ENCODE peak calls at places on chromosomes 2 and 18, in four cellular contexts. G is fibroblast of pulmonary artery, M is cardiac fibroblast, E is kidney epithelial cell. J is an unnamed sample.

GRCh38 chr18:74266161-74266560 is 25.6 kb downstream of the CYB5A start:
- DNase-seq in G (no peak), M (no peak), E (peak; percentile 16), J (no peak)

GRCh38 chr18:52888014-52888413 is 548.0 kb downstream of the DCC start:
- DNase-seq in G (no peak), M (no peak), E (no peak), J (no peak)

GRCh38 chr2:236236559-236237450 is 27.4 kb downstream of the ASB18 start:
- DNase-seq in G (no peak), M (no peak), E (no peak), J (no peak)

GRCh38 chr2:45698538-45698937 is 47.1 kb downstream of the PRKCE start:
- DNase-seq in G (no peak), M (no peak), E (no peak), J (no peak)

GRCh38 chr2:37590119-37590571 is 81.3 kb downstream of the CDC42EP3 start:
- DNase-seq in G (peak; percentile 89), M (peak; percentile 92), E (no peak), J (peak; percentile 67)

GRCh38 chr2:46157072-46157965 is 139.9 kb upstream of the EPAS1 start:
- DNase-seq in G (peak; percentile 55), M (peak; percentile 57), E (no peak), J (no peak)

GRCh38 chr2:53509827-53510785 is 257.5 kb upstream of the CHAC2 start:
- DNase-seq in G (no peak), M (no peak), E (no peak), J (no peak)

GRCh38 chr18:7177131-7177744 is 53.7 kb upstream of the LRRC30 start:
- DNase-seq in G (peak; percentile 92), M (peak; percentile 91), E (peak; percentile 28), J (peak; percentile 91)

GRCh38 chr2:28175028-28175427 is 217.6 kb upstream of the FOSL2 start:
- DNase-seq in G (no peak), M (no peak), E (no peak), J (no peak)

GRCh38 chr2:12271589-12271984 is 445.1 kb upstream of the TRIB2 start:
- DNase-seq in G (no peak), M (no peak), E (no peak), J (no peak)

GRCh38 chr18:48452863-48453323 is 43.7 kb upstream of the ZBTB7C start:
- DNase-seq in G (no peak), M (peak; percentile 62), E (no peak), J (no peak)

GRCh38 chr2:233270366-233270765 is 18.9 kb downstream of the ATG16L1 start:
- DNase-seq in G (no peak), M (no peak), E (no peak), J (no peak)

GRCh38 chr18:54205951-54206350 is 18.5 kb downstream of the MBD2 start:
- DNase-seq in G (peak; percentile 22), M (peak; percentile 38), E (no peak), J (no peak)

GRCh38 chr18:77103991-77104521 is 28.5 kb downstream of the MBP start:
- DNase-seq in G (peak; percentile 79), M (peak; percentile 95), E (no peak), J (no peak)

GRCh38 chr2:191252699-191253098 is 7.5 kb downstream of the MYO1B start:
- DNase-seq in G (no peak), M (no peak), E (no peak), J (no peak)

GRCh38 chr2:177602611-177603164 is 210.1 kb downstream of the AGPS start:
- DNase-seq in G (no peak), M (no peak), E (no peak), J (no peak)

DNA sequence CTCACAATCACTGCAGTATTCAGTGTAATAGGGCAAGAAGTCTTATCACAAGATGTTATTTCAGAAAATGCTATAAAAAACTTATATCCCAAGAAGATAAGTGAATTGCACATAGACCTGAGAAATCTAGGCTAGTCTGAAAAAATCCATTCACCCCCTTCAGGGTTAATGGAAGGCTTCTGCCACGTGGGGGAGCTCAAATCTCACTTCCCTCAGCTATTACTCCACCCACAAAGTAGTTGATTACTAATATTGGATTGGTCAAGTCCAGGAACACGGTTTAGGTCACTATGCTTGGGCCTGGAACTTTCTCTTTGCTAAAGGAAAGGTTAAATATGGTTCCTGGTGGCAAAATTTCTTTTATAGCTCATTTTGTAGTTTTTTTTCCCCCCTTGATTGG is 51.2 kb upstream of the ADAM23 start:
- DNase-seq in G (peak; percentile 68), M (peak; percentile 65), E (no peak), J (peak; percentile 42)
- TF ChIP-seq CTCF in G (peak; percentile 57), M (peak; percentile 47), E (peak; percentile 51), J (peak; percentile 32)

GRCh38 chr2:75606851-75607798 is 39.5 kb upstream of the MRPL19 start:
- DNase-seq in G (peak; percentile 20), M (peak; percentile 22), E (peak; percentile 89), J (no peak)

GRCh38 chr2:75609937-75610508 is 36.6 kb upstream of the MRPL19 start:
- DNase-seq in G (no peak), M (no peak), E (no peak), J (no peak)

GRCh38 chr2:75608684-75609333 is 37.8 kb upstream of the MRPL19 start:
- DNase-seq in G (peak; percentile 54), M (peak; percentile 58), E (no peak), J (peak; percentile 86)

GRCh38 chr2:75609334-75609689 is 37.3 kb upstream of the MRPL19 start:
- DNase-seq in G (no peak), M (no peak), E (no peak), J (no peak)

DNA sequence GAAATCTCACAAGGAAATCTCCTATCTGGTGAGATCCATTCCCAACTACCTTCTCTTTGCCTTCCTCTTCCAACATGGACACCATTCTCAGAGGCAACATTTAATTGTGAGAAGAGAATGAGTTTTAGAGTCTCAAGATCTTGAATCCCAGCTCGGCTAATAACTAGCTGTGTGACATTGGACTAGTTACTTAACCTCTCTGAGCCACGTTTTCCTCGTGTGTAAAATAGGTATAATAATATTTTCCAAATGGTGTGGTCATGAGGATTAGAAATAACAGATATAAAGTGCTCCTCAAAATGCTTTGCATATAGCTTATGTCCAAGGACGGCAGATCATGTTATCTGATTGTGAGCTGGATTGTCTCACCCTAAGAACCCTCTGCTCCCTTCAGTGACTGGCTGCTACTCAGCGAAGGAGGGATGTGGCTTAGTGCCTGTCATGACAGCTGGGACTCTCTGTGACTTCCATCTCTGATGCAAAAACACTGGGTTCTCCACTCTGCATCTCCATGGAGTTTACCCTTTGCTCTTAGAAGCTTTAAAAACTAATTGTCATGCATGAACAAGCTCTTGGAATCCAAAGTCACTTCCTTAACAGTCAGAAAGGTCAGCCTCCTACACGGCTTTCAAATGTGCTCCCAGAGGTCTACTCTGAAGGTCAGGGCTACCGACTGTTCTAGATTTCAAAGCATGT is 38.4 kb upstream of the MRPL19 start:
- DNase-seq in G (no peak), M (no peak), E (no peak), J (peak; percentile 47)
- H3K4me3 ChIP-seq in G (no peak overlapping the region), M (no peak overlapping the region), E (no peak overlapping the region), J (no peak overlapping the region)

DNA sequence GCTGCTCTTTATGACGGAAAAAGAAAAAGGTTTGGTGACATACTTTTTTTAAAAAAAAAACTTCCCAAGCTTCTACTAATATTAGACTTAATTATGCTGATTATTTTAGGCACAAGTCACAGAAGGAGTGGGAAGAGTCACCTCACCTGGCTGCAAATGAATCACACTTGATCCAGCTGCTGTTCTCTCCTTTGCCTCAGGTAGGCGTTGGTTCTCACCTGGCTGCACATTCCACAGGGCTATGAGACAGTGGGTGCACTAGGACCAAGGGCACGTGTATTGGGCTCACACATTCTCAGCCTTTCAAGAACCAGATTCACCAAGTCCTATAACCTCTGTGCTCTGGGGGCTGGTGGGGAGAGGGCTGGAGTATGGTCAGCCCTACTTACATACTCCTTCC is 93.3 kb downstream of the TGFA start:
- DNase-seq in G (no peak), M (no peak), E (no peak), J (no peak)
- TF ChIP-seq CTCF in G (no peak), M (no peak), E (no peak), J (no peak)

GRCh38 chr18:31042068-31042390 is 513 bp downstream of the DSC3 start:
- DNase-seq in G (no peak), M (no peak), E (no peak), J (no peak)

GRCh38 chr18:31039426-31039825 is 3.1 kb downstream of the DSC3 start:
- DNase-seq in G (peak; percentile 85), M (peak; percentile 32), E (no peak), J (no peak)

GRCh38 chr18:31042391-31043181 is at the start of gene DSC3:
- DNase-seq in G (peak; percentile 83), M (peak; percentile 66), E (no peak), J (peak; percentile 17)

GRCh38 chr18:31040982-31041345 is 1.6 kb downstream of the DSC3 start:
- DNase-seq in G (peak; percentile 60), M (peak; percentile 14), E (no peak), J (no peak)

DNA sequence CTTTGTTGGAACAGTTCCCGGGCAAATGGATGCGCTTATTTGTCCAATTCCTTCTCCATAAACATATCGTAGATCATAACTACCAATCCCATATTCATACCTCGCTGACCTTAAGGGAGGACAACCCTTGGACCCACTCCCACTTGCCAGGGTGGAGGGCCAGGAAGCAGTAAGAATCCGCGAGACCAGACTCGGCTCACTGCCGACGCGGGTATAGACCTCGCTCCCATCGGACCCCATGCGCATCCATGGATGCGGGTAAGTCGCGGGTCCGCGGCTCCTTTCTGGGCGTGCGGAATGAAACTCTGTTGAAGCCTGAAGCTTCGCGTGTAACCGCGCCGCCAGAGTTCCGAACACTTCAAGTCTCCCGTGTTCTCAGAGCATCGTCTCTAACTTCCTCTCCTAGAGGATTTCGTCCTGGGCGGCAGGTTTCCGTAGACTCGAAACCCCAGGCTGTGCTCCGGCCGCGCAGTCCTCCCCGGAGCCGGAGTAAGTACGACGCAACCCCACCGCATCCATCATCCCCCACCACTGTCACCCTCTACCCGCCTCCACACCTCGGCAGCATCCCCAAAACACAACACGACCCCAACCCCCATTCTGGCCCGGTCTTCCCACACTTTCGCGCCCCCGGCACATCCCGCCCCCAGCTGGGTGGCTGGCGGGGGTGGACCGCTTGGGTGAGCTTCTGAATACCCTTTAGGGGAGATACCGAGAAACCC is 1.0 kb downstream of the DSC3 start:
- DNase-seq in G (peak; percentile 74), M (peak; percentile 23), E (no peak), J (peak; percentile 20)
- H3K4me3 ChIP-seq in G (peak overlapping the region; percentile 65), M (peak overlapping the region; percentile 50), E (peak overlapping the region; percentile 40), J (peak overlapping the region; percentile 36)

DNA sequence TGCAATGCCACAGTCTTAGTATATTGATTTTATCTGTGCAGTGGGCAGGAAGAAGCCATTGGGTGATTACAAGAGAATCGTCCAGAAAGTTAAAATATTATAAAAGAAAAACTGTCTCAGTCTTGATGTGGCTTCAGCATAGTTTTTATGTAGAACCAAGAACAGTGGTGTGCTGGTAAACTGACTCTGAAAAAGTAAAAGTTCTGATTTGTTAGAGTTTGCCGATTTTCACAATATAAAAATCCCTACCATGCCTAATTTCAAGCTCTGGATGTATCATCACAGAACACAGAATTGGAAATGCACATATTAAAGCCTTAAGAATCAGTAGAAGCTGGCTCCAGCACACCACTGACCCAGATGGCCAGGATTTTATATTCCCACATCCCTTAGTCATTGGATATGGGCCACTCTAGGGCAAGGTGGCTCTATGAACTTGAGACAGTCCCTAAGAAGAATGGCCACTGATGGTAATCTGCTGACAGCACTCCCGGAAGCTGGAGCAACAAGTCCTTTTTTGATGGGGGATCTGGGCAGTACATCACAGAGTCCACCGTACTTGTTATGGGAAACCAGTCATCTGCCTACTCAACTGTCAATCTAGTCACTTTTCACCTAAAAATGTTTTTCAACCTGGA is 9.3 kb upstream of the PLEKHM3 start:
- DNase-seq in G (no peak), M (no peak), E (no peak), J (no peak)
- TF ChIP-seq CTCF in G (no peak), M (no peak), E (no peak), J (no peak)